ENCODE peak calls at places on chromosomes 1 and 21, in nine cellular contexts. L is hepatocyte, N is BJ, V is left ventricle myocardium inferior, I is mammary epithelial cell, G is ovary, B is tibial artery, J is Peyer's patch, Y is tibial nerve. X is an unnamed sample. For H3K27me3, the result is how much of the 10 kb centered on the place peaks cover.

GRCh38 chr1:172293379-172293778 is 127.1 kb upstream of the C1orf105 start:
- DNase-seq in L (no peak), N (no peak), J (no peak), B (no peak), I (no peak), V (no peak), Y (no peak), G (no peak), X (no peak)

GRCh38 chr1:63004868-63005267 is 220.9 kb downstream of the ATG4C start:
- DNase-seq in Y (no peak), V (no peak), J (no peak), I (no peak), B (no peak), N (no peak), L (no peak), G (no peak), X (peak)

GRCh38 chr1:159845751-159846531 is 16.5 kb downstream of the VSIG8 start:
- DNase-seq in B (no peak), L (peak), V (no peak), Y (no peak), J (no peak), G (no peak), N (no peak), I (no peak), X (peak)

GRCh38 chr1:62685431-62685859 is 2.7 kb downstream of the DOCK7 start:
- DNase-seq in I (no peak), B (no peak), G (no peak), V (no peak), L (no peak), Y (no peak), N (no peak), J (no peak), X (peak)

GRCh38 chr21:46188226-46189212 is 4.3 kb upstream of the SPATC1L start:
- DNase-seq in L (peak), N (no peak), V (peak), B (peak), J (peak), I (peak), G (peak), Y (no peak), X (peak)

GRCh38 chr1:232183802-232184201 is 446.1 kb downstream of the SIPA1L2 start:
- DNase-seq in V (no peak), N (no peak), L (no peak), G (no peak), B (no peak), Y (no peak), J (no peak), I (no peak), X (peak)

GRCh38 chr1:110086959-110087358 is 16.5 kb upstream of the ALX3 start:
- DNase-seq in Y (no peak), G (no peak), I (no peak), B (no peak), L (no peak), J (no peak), N (no peak), V (no peak), X (no peak)

GRCh38 chr1:232622981-232623380 is 7.0 kb downstream of the SIPA1L2 start:
- DNase-seq in J (no peak), L (peak), V (no peak), G (no peak), I (no peak), Y (no peak), B (no peak), N (no peak), X (no peak)

GRCh38 chr1:43963006-43963405 is 6.8 kb upstream of the DPH2 start:
- DNase-seq in V (no peak), L (no peak), I (no peak), G (no peak), J (no peak), Y (no peak), N (no peak), B (no peak), X (no peak)

GRCh38 chr1:85148524-85149250 is 52.1 kb downstream of the SYDE2 start:
- DNase-seq in J (no peak), G (no peak), L (no peak), B (no peak), I (peak), N (peak), V (no peak), Y (no peak), X (no peak)

GRCh38 chr1:230423936-230424335 is 2.2 kb downstream of the PGBD5 start:
- DNase-seq in J (no peak), G (no peak), L (no peak), N (no peak), V (no peak), I (no peak), Y (no peak), B (no peak), X (peak)

GRCh38 chr1:206570529-206570928 is 41.7 kb downstream of the EIF2D start:
- DNase-seq in G (no peak), B (no peak), N (no peak), Y (no peak), L (no peak), I (no peak), J (no peak), V (no peak), X (no peak)

GRCh38 chr1:96488777-96489176 is 232.8 kb upstream of the PTBP2 start:
- DNase-seq in I (no peak), Y (no peak), N (no peak), V (no peak), L (no peak), J (no peak), G (no peak), B (no peak), X (no peak)

GRCh38 chr1:84253041-84253440 is 48.5 kb upstream of the SAMD13 start:
- DNase-seq in B (no peak), J (no peak), V (no peak), G (no peak), L (no peak), N (no peak), Y (no peak), I (no peak), X (peak)

GRCh38 chr1:232033285-232033684 is 406.7 kb downstream of the DISC1 start:
- DNase-seq in Y (no peak), N (no peak), I (no peak), B (no peak), J (no peak), G (no peak), V (no peak), L (no peak), X (no peak)

GRCh38 chr1:169049258-169049936 is 57.1 kb upstream of the ATP1B1 start:
- DNase-seq in J (no peak), L (no peak), G (no peak), B (no peak), N (no peak), I (no peak), V (no peak), Y (no peak), X (peak)

GRCh38 chr1:61993331-61993961 is 201.2 kb upstream of the L1TD1 start:
- DNase-seq in G (no peak), V (no peak), N (peak), B (no peak), J (no peak), L (no peak), Y (no peak), I (peak), X (peak)

GRCh38 chr1:207878939-207879338 is 32.0 kb downstream of the CD34 start:
- DNase-seq in I (no peak), V (no peak), J (no peak), B (no peak), G (no peak), N (no peak), L (no peak), Y (no peak), X (no peak)

GRCh38 chr1:172941456-172941855 is 109.3 kb downstream of the TNFSF18 start:
- DNase-seq in G (no peak), N (no peak), B (no peak), I (no peak), J (no peak), V (no peak), L (no peak), Y (no peak), X (no peak)

GRCh38 chr21:33099131-33099530 is 29.2 kb downstream of the OLIG1 start:
- DNase-seq in N (no peak), B (no peak), J (no peak), V (no peak), Y (no peak), G (no peak), L (no peak), I (no peak), X (no peak)

GRCh38 chr1:76053021-76053420 is 21.5 kb upstream of the ST6GALNAC3 start:
- DNase-seq in L (peak), G (no peak), I (no peak), V (no peak), J (no peak), B (no peak), N (no peak), Y (no peak), X (no peak)

GRCh38 chr1:1021010-1021845 is 1.3 kb downstream of the AGRN start:
- DNase-seq in I (peak), B (no peak), L (peak), Y (no peak), G (no peak), V (peak), J (no peak), N (no peak), X (peak)

GRCh38 chr1:238485062-238485905 is 594.6 kb upstream of the ZP4 start:
- DNase-seq in G (no peak), I (peak), B (no peak), J (no peak), V (no peak), N (no peak), L (peak), Y (peak), X (peak)

GRCh38 chr1:154155282-154155681 is 409 bp upstream of the NUP210L start:
- DNase-seq in G (peak), B (peak), I (no peak), Y (no peak), V (no peak), J (no peak), N (no peak), L (peak), X (peak)

GRCh38 chr1:119647734-119648619 is at the start of gene ZNF697:
- DNase-seq in L (peak), V (peak), G (peak), N (peak), J (peak), Y (peak), B (peak), I (peak), X (peak)

GRCh38 chr1:101311146-101311892 is 74.5 kb downstream of the S1PR1 start:
- DNase-seq in G (no peak), J (no peak), I (no peak), B (no peak), V (no peak), L (no peak), Y (no peak), N (no peak), X (no peak)

GRCh38 chr1:219629481-219629880 is 16.6 kb upstream of the ZC3H11B start:
- DNase-seq in B (no peak), V (no peak), L (no peak), Y (no peak), N (no peak), J (no peak), I (no peak), G (no peak), X (no peak)

GRCh38 chr1:47938556-47938955 is 58.6 kb downstream of the TRABD2B start:
- DNase-seq in B (no peak), L (no peak), Y (no peak), G (no peak), N (no peak), I (no peak), V (no peak), J (no peak), X (no peak)

GRCh38 chr1:201116091-201116490 is 3.9 kb upstream of the CACNA1S start:
- DNase-seq in L (no peak), J (no peak), I (no peak), Y (no peak), V (no peak), G (no peak), B (no peak), N (no peak), X (no peak)

GRCh38 chr1:201122321-201123017 is 4.5 kb downstream of the ASCL5 start:
- DNase-seq in Y (no peak), N (no peak), J (no peak), L (no peak), B (no peak), I (no peak), G (no peak), V (no peak), X (peak)

GRCh38 chr1:201115390-201115937 is 3.2 kb upstream of the CACNA1S start:
- DNase-seq in L (no peak), J (no peak), G (no peak), I (no peak), N (no peak), V (no peak), B (no peak), Y (no peak), X (no peak)

GRCh38 chr1:201119826-201120225 is 7.2 kb downstream of the ASCL5 start:
- DNase-seq in I (no peak), N (no peak), Y (no peak), L (no peak), B (no peak), J (no peak), G (no peak), V (no peak), X (no peak)

DNA sequence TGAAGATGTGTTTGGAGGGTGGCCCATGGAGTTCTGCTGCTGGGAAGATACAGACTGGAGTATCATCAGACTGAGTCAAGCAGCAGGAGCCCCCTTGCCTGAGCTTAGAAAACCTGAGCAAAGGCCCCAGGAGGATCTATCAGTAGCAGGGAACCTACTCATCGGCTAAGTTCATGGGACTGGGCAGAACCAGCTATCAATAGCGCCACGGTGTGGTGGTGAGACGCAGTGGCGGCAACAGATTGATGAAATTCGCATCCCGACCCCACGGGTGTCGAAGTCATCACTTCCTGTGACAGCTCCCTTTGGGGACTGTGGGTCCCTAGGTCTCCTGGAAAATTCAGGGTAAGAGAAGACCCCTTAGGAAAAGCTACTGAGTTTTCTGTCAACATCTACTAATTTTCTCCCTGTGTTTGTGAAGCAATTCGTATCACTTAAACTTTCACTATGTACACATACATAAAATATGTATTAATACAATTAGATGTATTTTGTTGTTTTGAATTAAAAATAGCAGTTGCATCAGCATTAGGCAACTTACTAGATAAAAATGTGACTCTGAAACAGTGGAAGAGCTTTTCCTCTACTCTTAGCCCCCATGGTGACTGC is 7.1 kb upstream of the CACNA1S start:
- DNase-seq in I (no peak), L (peak), N (no peak), B (no peak), G (no peak), J (no peak), Y (no peak), V (no peak), X (peak)
- TF ChIP-seq CTCF in I (peak), L (peak), N (peak), B (peak), G (no peak), J (peak), Y (peak), V (peak), X (peak)

GRCh38 chr1:192161974-192162373 is 3.7 kb downstream of the RGS18 start:
- DNase-seq in I (no peak), Y (no peak), G (no peak), N (no peak), B (no peak), J (no peak), V (no peak), L (no peak), X (no peak)

GRCh38 chr1:192160186-192160585 is 1.9 kb downstream of the RGS18 start:
- DNase-seq in B (no peak), L (no peak), G (no peak), J (no peak), N (no peak), Y (no peak), V (no peak), I (no peak), X (no peak)

GRCh38 chr1:192159034-192159433 is 772 bp downstream of the RGS18 start:
- DNase-seq in L (no peak), V (no peak), N (no peak), J (no peak), Y (no peak), G (no peak), I (no peak), B (no peak), X (no peak)

GRCh38 chr1:192158181-192158580 is at the start of gene RGS18:
- DNase-seq in L (no peak), G (no peak), B (no peak), J (no peak), N (no peak), I (no peak), V (no peak), Y (no peak), X (no peak)

DNA sequence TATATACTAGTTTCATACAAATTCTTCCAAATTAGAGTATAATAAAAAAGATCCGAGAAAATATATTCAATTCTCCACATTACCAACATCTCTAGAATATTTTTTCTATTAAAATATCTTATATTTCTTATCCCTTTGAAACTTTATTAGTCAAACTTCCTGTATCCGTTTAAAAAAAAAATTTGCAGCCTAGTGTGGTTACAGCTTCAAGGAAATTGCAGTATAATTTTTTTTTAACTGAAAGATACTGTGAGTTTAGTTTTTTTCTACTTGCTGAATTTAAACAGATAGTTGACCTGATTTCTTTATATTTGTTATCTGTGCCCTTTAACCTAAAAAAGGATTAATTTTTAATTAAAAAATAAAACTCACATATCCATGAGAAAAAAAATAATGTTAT is 1.5 kb downstream of the RGS18 start:
- DNase-seq in B (no peak), L (no peak), J (no peak), Y (no peak), G (no peak), N (no peak), V (no peak), I (no peak), X (no peak)
- H3K4me3 ChIP-seq in B (no peak), L (no peak), J (no peak), Y (no peak), G (no peak), N (no peak), V (peak), I (no peak), X (no peak)

GRCh38 chr1:22224631-22225030 is 81.7 kb upstream of the WNT4 start:
- DNase-seq in J (no peak), L (no peak), N (no peak), I (no peak), Y (no peak), V (no peak), G (no peak), B (no peak), X (no peak)

GRCh38 chr1:22225858-22226584 is 83.1 kb upstream of the WNT4 start:
- DNase-seq in V (no peak), J (no peak), Y (no peak), G (no peak), I (no peak), N (no peak), B (no peak), L (no peak), X (no peak)

GRCh38 chr1:22224091-22224490 is 81.2 kb upstream of the WNT4 start:
- DNase-seq in V (no peak), N (no peak), Y (no peak), G (no peak), L (no peak), J (no peak), I (no peak), B (no peak), X (no peak)

GRCh38 chr1:22221233-22221780 is 78.4 kb upstream of the WNT4 start:
- DNase-seq in G (no peak), Y (no peak), N (no peak), L (no peak), B (peak), I (no peak), J (no peak), V (no peak), X (no peak)

DNA sequence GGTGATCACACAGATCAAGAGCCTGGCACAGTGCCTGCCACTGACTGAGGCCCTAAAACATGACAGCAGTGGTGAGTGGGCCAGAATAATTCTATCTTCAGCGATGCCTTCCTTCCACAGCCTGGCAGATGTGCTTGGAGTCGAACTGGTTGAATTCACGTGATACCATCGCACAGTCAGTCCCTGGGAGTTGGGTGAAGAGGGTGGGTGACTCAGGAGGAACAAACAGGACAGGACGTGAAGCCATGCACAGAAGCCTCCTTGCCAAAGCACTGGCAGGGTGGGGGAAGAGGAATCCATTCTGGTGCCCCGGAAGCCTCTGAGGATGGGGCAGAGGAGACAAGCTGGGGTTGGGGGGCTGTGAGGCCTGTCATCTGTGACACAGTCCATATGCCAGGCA is 80.3 kb upstream of the WNT4 start:
- DNase-seq in G (no peak), N (no peak), B (peak), Y (no peak), V (no peak), L (no peak), I (no peak), J (no peak), X (peak)
- H3K27me3 ChIP-seq in G (under half), N (under half), B (under half), Y (under half), V (half or more), L (under half), I (under half), J (under half), X (under half)

DNA sequence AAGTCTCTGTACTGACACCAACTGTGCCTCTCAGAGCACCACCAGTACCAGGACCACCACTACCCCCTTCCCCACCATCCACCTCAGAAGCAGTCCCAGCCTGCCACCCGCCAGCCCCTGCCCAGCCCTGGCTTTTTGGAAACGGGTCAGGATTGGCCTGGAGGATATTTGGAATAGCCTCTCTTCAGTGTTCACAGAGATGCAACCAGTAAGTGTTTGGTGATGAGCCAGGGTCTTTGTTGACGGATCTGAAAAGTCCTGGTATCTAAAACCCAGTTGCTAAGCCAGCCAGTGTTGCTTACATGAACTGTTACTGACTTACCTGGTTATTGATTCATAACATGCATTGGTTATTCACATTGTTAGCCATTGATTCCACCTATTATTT is 1.1 kb downstream of the C1orf56 start:
- DNase-seq in L (no peak), B (no peak), G (no peak), I (no peak), Y (no peak), N (no peak), V (no peak), J (no peak), X (peak)
- TF ChIP-seq CTCF in L (no peak), B (peak), G (no peak), I (no peak), Y (peak), N (no peak), V (peak), J (no peak), X (no peak)

X was measured in bronchial epithelial cell.